ENCODE peak calls at places on chromosome 9, in six cellular contexts. F, L, D, T, K and M are unnamed samples.

GRCh38 chr9:35162605-35163315 is 951 bp downstream of the UNC13B start:
- DNase-seq in F (peak; percentile 38), L (peak; percentile 0), D (peak; percentile 11), T (no peak), K (peak; percentile 34), M (peak; percentile 25)

GRCh38 chr9:25322138-25322537 is 356.1 kb downstream of the TUSC1 start:
- DNase-seq in F (no peak), L (no peak), D (no peak), T (no peak), K (no peak), M (no peak)

GRCh38 chr9:91181541-91181940 is 180.2 kb downstream of the AUH start:
- DNase-seq in F (no peak), L (no peak), D (no peak), T (no peak), K (no peak), M (no peak)

GRCh38 chr9:95666785-95667155 is 150.0 kb upstream of the PTCH1 start:
- DNase-seq in F (no peak), L (no peak), D (no peak), T (no peak), K (peak; percentile 25), M (no peak)

GRCh38 chr9:124040935-124041816 is 29.6 kb downstream of the LHX2 start:
- DNase-seq in F (peak; percentile 10), L (no peak), D (peak; percentile 16), T (peak; percentile 46), K (peak; percentile 63), M (peak; percentile 44)

GRCh38 chr9:22107202-22107601 is 98.1 kb upstream of the CDKN2B start:
- DNase-seq in F (no peak), L (no peak), D (no peak), T (no peak), K (no peak), M (no peak)

GRCh38 chr9:96299823-96300222 is 2.2 kb downstream of the HSD17B3 start:
- DNase-seq in F (no peak), L (no peak), D (no peak), T (peak; percentile 12), K (no peak), M (peak; percentile 6)

GRCh38 chr9:92424340-92424739 is at the start of gene OMD:
- DNase-seq in F (peak; percentile 22), L (no peak), D (no peak), T (no peak), K (no peak), M (peak; percentile 22)

GRCh38 chr9:38087934-38088925 is 19.2 kb upstream of the SHB start:
- DNase-seq in F (peak; percentile 62), L (peak; percentile 63), D (peak; percentile 54), T (peak; percentile 49), K (peak; percentile 72), M (peak; percentile 57)

GRCh38 chr9:133869674-133870419 is 122.3 kb downstream of the VAV2 start:
- DNase-seq in F (no peak), L (no peak), D (no peak), T (no peak), K (no peak), M (no peak)

GRCh38 chr9:90038778-90039177 is 434.0 kb downstream of the GADD45G start:
- DNase-seq in F (no peak), L (peak; percentile 40), D (no peak), T (no peak), K (peak; percentile 4), M (no peak)

GRCh38 chr9:133050781-133051180 is 11.0 kb upstream of the CEL start:
- DNase-seq in F (no peak), L (no peak), D (no peak), T (no peak), K (no peak), M (no peak)

GRCh38 chr9:89674667-89675402 is 70.0 kb downstream of the GADD45G start:
- DNase-seq in F (no peak), L (peak; percentile 82), D (no peak), T (no peak), K (peak; percentile 70), M (peak; percentile 20)

GRCh38 chr9:36866840-36867239 is 167.2 kb downstream of the PAX5 start:
- DNase-seq in F (no peak), L (no peak), D (no peak), T (no peak), K (peak; percentile 42), M (no peak)

GRCh38 chr9:27369591-27369990 is 72.6 kb upstream of the EQTN start:
- DNase-seq in F (no peak), L (no peak), D (no peak), T (no peak), K (peak; percentile 28), M (no peak)

DNA sequence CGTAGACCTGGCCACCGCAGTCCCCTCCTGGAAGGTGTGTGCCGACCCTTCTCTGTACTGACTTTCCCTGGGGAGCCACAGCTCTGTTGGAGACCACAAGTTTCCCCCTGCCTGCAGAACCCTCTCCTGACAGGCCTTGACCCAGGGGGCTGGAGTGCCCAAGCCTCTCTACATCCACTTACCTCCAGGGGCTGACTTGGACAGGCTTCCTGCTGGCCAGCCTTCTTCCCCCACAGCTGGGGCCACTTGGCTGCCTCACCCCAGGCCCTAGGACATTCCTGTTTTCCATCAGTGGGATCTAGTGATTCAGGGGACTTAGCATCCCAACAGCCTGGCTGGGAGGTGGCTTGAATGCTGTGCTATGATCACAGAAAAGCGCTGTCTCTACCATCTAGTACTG is 23.6 kb downstream of the COL15A1 start:
- DNase-seq in F (no peak), L (no peak), D (no peak), T (no peak), K (no peak), M (no peak)
- H3K4me2 ChIP-seq in F (no peak overlapping the region), L (no peak overlapping the region), D (no peak overlapping the region), T (no peak overlapping the region), K (no peak overlapping the region), M (no peak overlapping the region)

GRCh38 chr9:71112866-71113265 is 8.6 kb downstream of the TRPM3 start:
- DNase-seq in F (no peak), L (no peak), D (no peak), T (no peak), K (no peak), M (no peak)

GRCh38 chr9:71120439-71121247 is 778 bp downstream of the TRPM3 start:
- DNase-seq in F (no peak), L (peak; percentile 70), D (no peak), T (no peak), K (peak; percentile 83), M (no peak)

GRCh38 chr9:71119746-71120145 is 1.7 kb downstream of the TRPM3 start:
- DNase-seq in F (no peak), L (peak; percentile 43), D (no peak), T (no peak), K (peak; percentile 72), M (no peak)

DNA sequence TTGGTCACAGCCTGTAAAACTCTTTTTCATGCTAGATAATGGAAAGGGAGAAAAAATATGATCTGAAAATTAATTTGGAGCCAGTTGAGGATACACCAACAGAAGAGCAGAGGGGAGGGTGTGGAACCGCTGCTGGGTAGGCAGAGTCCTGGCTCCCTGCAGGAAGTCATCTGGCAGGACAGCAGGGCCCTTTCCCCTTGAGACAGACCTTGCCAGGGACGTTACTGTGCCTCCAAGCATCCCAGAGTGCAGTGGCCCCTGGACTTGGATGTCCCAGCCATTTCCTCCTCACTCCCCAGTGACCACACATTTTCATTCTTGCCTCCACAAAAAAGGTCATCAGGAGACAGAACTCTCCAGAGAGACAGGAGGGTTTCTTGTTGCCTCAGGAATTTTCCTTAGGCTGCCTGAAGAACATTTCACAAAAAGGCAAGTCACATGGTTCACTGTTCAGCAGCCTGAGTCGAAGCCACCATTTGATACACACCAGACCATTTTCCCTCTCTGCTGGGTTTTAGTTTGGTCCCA is 5.9 kb downstream of the TRPM3 start:
- DNase-seq in F (no peak), L (no peak), D (no peak), T (no peak), K (no peak), M (no peak)
- H3K4me3 ChIP-seq in F (no peak overlapping the region), L (no peak overlapping the region), D (no peak overlapping the region), T (no peak overlapping the region), K (no peak overlapping the region), M (no peak overlapping the region)

GRCh38 chr9:128251701-128252100 is 24.1 kb downstream of the GOLGA2 start:
- DNase-seq in F (no peak), L (no peak), D (no peak), T (no peak), K (no peak), M (peak; percentile 33)
- H3K4me2 ChIP-seq in F (no peak overlapping the region), L (no peak overlapping the region), D (no peak overlapping the region), T (no peak overlapping the region), K (peak overlapping the region; percentile 94), M (no peak overlapping the region)

GRCh38 chr9:629136-629535 is 212.4 kb upstream of the DMRT1 start:
- DNase-seq in F (peak; percentile 88), L (no peak), D (no peak), T (no peak), K (no peak), M (no peak)

GRCh38 chr9:624935-625505 is 216.5 kb upstream of the DMRT1 start:
- DNase-seq in F (no peak), L (no peak), D (no peak), T (no peak), K (no peak), M (no peak)

GRCh38 chr9:627571-627970 is 213.9 kb upstream of the DMRT1 start:
- DNase-seq in F (peak; percentile 19), L (no peak), D (no peak), T (no peak), K (no peak), M (no peak)

GRCh38 chr9:630817-631216 is 210.7 kb upstream of the DMRT1 start:
- DNase-seq in F (no peak), L (no peak), D (no peak), T (no peak), K (no peak), M (peak; percentile 26)

DNA sequence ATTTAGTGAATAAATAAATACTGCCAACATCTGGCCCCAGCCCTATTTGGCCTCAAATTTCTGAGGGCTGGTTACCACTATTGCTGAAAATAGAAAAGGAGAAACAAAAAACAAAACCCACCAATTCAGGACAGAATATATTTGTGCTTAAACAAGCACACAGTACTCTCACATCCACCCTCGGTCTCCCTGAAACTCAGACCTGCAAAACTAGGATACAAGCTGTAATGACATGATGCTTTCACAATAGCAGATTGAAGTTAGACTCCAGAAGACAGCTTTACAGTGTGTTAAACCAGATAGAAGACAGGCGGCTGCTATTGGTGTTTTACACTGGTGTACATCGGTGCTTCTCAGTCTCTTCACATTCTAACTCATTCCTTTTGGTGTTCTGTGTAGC is 214.9 kb upstream of the DMRT1 start:
- DNase-seq in F (peak; percentile 88), L (no peak), D (no peak), T (no peak), K (no peak), M (peak; percentile 49)
- H3K4me3 ChIP-seq in F (peak overlapping the region; percentile 31), L (no peak overlapping the region), D (no peak overlapping the region), T (no peak overlapping the region), K (no peak overlapping the region), M (peak overlapping the region; percentile 33)

DNA sequence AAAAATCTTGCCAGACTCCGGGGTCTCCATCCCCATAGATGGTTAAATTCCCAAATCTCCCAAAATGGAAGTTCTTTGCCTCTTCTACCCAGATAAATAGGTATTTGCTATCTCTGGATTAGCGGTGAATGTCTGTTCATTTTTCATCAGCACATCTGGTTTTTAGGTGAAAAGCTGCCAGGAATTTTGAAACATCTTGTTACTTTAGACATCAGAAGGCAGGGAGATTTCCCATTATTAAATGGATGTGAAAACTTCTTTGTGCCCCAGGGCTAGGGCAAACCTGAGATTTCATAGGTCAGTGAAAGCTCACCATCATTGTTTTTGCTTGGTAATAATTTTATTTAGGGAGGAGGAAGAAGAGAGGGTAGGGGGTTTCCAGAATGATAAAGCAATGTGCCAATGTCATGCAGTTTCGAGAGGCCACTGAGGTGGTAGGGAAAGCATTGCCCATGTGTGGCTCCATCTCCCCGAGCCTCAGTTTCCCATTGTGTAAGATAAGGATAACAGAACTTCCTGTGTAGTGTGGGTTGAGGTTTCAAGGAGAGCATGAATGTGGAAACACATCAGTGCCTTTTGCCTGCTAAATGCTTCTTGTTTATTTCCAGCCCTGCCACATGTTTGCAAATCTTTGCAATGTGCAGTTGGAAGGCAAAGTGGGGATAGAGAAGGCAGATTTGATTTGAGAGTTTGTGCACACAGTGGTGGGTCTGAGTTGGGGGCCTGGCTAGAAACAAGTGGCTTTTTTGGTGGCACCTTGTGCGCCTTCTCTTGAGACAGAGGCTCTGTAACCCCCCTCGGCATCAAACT is 147.2 kb upstream of the KLF4 start:
- DNase-seq in F (no peak), L (no peak), D (no peak), T (no peak), K (no peak), M (peak; percentile 58)
- H3K4me2 ChIP-seq in F (no peak overlapping the region), L (peak overlapping the region; percentile 78), D (no peak overlapping the region), T (no peak overlapping the region), K (peak overlapping the region; percentile 86), M (peak overlapping the region; percentile 51)